ENCODE peak calls at places on chromosomes 2 and 18, in four cellular contexts. O is cardiac muscle cell, S is AG04450, Q is tibial artery. R is an unnamed sample. For H3K27me3, the result is how much of the 10 kb centered on the place peaks cover.

GRCh38 chr2:180364719-180365118 is 357.6 kb upstream of the CWC22 start:
- DNase-seq in O (no peak), S (no peak), Q (no peak), R (no peak)

GRCh38 chr18:72878143-72878542 is 10.4 kb upstream of the NETO1 start:
- DNase-seq in O (no peak), S (no peak), Q (no peak), R (no peak)

GRCh38 chr2:37920570-37920969 is 4.5 kb upstream of the RMDN2 start:
- DNase-seq in O (peak), S (no peak), Q (no peak), R (no peak)

GRCh38 chr2:12032421-12032820 is 286.0 kb downstream of the LPIN1 start:
- DNase-seq in O (no peak), S (no peak), Q (no peak), R (peak)

GRCh38 chr2:118853129-118853640 is 5.7 kb upstream of the EN1 start:
- DNase-seq in O (no peak), S (no peak), Q (peak), R (no peak)

GRCh38 chr2:42545714-42546390 is 22.6 kb upstream of the MTA3 start:
- DNase-seq in O (peak), S (no peak), Q (no peak), R (no peak)

GRCh38 chr18:50986360-50987087 is 18.7 kb downstream of the ELAC1 start:
- DNase-seq in O (no peak), S (no peak), Q (no peak), R (no peak)

GRCh38 chr2:204268971-204269370 is 276.3 kb upstream of the PARD3B start:
- DNase-seq in O (no peak), S (no peak), Q (no peak), R (no peak)

DNA sequence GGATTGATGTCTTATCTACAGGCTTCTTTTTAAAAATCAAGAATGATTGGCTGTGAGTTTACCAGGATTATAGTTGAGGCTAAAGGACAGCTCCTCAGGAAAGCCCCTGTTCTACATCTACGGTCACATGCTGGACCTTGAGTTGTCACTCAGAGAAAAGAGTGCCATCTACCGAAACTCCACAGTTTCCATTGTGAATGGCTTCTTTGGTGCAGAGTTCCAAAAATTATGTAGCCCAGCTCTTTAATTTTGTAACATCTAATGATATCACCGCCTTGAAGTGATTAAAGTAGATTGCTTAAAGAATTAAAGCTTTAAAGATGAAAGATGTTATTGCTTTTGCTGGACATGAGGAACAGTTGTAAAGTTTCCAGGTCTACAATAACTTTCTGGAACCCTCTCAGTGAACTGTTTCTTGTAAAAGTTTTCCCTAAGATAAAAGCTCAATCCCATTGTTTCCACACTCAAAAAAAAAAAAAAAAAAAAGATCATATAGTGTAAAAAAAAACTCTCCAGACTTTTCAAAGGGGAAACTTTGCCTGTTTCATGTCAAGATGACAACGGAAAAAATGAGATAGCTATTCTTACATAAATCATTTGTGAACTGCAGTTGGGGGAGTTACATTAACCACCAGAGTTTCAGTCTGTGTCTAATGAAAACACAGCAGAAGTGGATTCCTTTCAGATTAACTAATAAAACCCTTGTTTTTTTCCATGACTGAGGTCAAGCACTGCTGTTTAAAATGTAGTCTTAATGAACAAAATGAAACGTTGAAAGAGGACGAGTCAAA is 4.3 kb downstream of the COL3A1 start:
- DNase-seq in O (peak), S (no peak), Q (no peak), R (no peak)
- TF ChIP-seq CTCF in O (peak), S (peak), Q (no peak), R (no peak)

DNA sequence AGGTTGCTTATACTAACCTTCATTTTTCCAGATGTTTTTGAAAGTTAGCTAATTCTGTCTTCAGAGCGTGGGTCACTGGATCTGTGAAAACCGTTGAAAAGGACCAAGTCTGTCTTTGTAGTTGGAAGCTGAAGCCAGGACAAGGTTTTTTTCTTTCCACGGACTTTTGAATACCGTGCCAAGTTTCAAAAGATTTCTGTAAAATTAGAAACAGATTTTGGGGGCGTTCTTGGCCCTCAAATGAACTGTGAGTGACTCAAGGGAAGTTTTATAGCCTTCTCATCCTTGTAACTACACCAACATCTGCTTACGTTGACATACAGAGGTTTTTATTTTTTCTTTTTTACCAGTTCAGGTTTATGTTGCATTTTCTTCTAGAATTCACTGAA is at the start of gene FAP:
- DNase-seq in O (no peak), S (peak), Q (no peak), R (no peak)
- H3K27ac ChIP-seq in O (no peak), S (peak), Q (peak), R (no peak)

GRCh38 chr18:48419268-48420022 is 10.3 kb upstream of the ZBTB7C start:
- DNase-seq in O (no peak), S (no peak), Q (no peak), R (no peak)

GRCh38 chr18:48422947-48423378 is 13.8 kb upstream of the ZBTB7C start:
- DNase-seq in O (no peak), S (no peak), Q (no peak), R (no peak)

GRCh38 chr18:48412339-48412929 is 3.3 kb upstream of the ZBTB7C start:
- DNase-seq in O (peak), S (no peak), Q (no peak), R (peak)

GRCh38 chr18:48418409-48419267 is 9.5 kb upstream of the ZBTB7C start:
- DNase-seq in O (no peak), S (no peak), Q (peak), R (no peak)

DNA sequence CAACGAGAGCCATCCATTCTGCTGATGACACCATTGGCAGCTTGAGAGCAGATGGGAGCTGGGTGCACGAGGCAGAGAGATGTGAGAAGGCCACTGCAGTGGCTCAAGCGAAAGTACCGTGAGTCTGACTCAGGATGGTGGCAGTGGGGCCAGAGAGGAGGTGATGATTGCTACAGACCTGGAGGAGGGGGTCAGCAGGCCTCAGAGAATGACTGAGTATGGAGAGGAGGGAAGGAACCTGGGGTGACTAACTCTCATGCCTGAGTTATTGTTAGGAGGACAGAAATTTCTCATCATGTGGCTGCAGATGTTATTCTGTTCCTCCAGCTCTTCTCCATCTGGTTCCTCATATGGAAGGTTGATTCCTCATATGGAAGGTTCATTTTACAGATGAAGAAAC is 8.8 kb upstream of the ZBTB7C start:
- DNase-seq in O (no peak), S (no peak), Q (no peak), R (no peak)
- H3K27me3 ChIP-seq in O (under half), S (under half), Q (under half), R (under half)

DNA sequence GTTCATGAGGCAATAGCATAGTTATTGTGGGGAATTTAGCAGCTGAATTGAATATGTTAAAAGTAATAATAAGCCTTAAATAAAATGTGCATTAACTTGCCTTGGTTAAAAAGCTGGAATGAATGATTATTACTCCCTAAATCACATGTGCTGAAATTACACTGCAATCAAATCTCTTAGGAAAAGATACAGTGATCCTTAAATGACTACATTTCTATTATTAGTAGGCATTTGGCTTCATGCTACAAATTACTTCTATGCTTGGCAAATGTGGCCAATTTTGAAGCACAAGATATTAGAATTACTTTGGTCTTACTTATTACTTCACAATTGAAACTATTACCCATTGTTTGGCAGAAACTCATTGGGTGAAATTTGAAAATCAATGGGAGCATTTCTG is 5.4 kb downstream of the RND3 start:
- DNase-seq in O (no peak), S (no peak), Q (no peak), R (no peak)
- TF ChIP-seq CTCF in O (no peak), S (no peak), Q (no peak), R (no peak)

DNA sequence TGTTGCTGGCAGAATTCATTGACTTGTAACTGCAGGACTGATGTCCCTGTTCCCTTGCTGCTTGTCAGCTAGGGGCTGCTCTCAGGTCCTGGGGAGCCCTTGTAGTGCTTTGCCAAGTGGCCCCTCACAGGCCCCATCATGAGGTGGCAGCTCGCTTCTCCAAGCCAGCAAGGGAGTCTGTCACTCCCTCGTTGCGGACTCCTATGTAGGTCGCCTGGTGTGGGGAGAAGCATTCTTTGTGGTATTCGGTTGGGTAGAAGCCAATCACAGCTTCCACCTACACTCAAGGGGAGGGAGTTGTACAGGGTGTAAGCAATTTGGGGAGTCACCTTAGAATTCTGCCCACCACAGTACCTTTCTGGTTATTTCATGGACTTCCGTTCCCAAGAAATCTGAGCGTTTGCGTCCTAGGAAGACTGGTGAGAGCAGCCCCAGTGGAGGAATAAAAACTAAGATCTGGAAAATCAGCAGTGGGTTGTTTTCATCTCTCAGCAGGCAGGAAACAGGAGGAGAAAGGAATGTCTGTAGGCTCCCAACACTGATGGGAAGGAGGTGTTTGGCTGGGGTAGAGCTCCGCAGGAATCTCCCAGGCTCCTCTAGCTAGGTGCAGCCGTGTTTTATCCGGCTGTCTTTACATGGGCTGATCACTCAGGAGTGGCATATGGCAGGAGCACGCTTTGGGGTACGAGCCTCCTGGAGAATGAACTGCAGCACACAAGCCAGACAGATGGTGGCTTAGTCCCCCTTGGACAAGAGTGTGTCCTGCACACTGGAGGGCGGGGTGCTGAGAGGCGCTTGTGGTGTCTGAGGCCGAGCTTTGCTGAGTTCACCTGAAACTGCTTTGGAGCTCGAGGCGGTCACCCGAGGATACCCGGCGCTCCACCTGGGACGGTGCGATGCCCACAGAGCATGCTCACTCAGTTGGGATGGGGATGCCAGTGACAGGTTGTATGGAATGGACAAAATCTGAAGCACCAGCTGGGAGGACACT is 58.3 kb downstream of the LDLRAD4 start:
- DNase-seq in O (no peak), S (no peak), Q (no peak), R (peak)
- H3K27ac ChIP-seq in O (no peak), S (no peak), Q (peak), R (no peak)

GRCh38 chr18:3245853-3246635 is 1.6 kb upstream of the MYL12A start:
- DNase-seq in O (peak), S (no peak), Q (peak), R (peak)
- H3K27me3 ChIP-seq in O (under half), S (under half), Q (under half), R (under half)

DNA sequence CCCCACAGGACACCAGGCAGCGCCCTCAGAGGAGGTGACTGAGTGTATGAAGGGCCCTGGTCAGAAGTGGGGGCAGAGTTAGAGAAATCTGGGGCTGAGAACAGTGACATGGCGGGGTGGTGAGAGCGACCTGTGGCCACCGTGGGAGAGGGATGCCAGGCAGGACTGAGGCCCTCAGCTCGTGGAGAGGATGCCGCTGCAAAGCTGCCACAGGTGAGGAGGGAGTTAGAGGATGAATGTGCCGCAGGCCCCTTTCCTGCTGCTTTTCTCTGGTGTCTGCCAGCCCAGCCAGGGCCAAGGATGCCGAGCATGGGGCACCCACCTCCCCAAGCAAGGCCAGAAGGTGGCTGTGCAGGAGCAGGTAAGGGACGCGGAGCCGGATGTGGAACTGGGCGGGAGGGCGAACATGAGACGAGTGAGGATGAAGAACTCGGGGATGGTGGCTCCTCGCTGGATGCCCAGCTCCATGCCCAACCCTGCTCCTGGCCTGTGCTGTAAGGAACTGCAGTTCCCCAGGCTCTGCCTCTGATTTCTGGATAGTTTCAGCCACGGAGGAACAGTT is 269.2 kb upstream of the HDAC4 start:
- DNase-seq in O (no peak), S (no peak), Q (peak), R (no peak)
- TF ChIP-seq CTCF in O (no peak), S (no peak), Q (no peak), R (no peak)

GRCh38 chr2:241456546-241456945 is 51.8 kb downstream of the STK25 start:
- DNase-seq in O (no peak), S (no peak), Q (no peak), R (no peak)
- H3K27ac ChIP-seq in O (no peak), S (no peak), Q (no peak), R (no peak)

GRCh38 chr18:3875961-3876360 is 426.0 kb downstream of the TGIF1 start:
- DNase-seq in O (no peak), S (no peak), Q (no peak), R (no peak)

GRCh38 chr18:3877678-3878077 is 427.7 kb downstream of the TGIF1 start:
- DNase-seq in O (no peak), S (no peak), Q (no peak), R (no peak)

GRCh38 chr18:3879836-3880120 is 429.8 kb downstream of the TGIF1 start:
- DNase-seq in O (no peak), S (no peak), Q (no peak), R (no peak)

GRCh38 chr18:3875376-3875775 is 425.4 kb downstream of the TGIF1 start:
- DNase-seq in O (no peak), S (no peak), Q (no peak), R (no peak)

DNA sequence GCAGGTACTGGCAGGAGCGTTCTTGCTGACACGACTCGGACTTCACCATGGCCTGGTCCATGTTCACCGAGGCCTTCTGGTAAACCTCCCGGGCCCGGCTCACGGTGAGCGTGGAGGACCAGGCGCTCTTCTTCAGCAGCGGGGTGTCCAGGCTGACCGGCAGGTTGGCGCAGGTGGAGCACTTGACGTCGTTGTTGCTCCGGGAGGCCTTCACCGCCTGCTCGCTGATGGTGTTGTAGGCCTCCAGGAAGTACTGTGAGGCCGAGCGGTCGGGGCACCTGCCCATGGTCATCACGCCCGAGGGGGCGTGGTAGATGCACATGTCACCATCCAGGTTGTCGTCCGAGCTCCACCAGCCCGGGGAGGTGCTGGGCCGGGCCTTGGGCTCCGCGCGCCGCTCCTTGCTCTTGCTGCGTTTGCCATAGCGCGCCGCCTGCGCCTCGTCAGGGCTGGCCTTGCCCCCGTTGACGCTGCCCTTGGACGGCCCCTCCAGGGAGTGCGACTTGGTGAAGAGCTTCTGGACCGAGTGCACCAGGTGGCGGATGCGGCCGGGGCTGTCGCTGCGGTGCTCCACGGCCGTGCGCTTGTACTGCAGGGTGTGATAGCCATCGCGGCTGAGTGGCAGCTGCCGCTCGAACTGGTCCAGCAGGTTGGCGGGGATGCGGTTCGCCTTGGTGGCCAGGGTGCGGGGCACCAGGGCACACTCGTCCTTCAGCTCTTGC is 429.3 kb downstream of the TGIF1 start:
- DNase-seq in O (no peak), S (no peak), Q (no peak), R (no peak)
- H3K27me3 ChIP-seq in O (under half), S (under half), Q (under half), R (under half)